ENCODE peak calls at places on chromosome 2, in four cellular contexts. One of them, this sample, is unnamed.

GRCh38 chr2:223598994-223599645 is 3.0 kb downstream of the SCG2 start:
- DNase-seq in GM23248: peak; percentile 75
- DNase-seq in mesendoderm: no peak
- DNase-seq in PC-3: peak; percentile 23
- DNase-seq in this sample: peak; percentile 78

GRCh38 chr2:168685619-168686453 is 116.6 kb upstream of the NOSTRIN start:
- DNase-seq in GM23248: no peak
- DNase-seq in mesendoderm: peak; percentile 42
- DNase-seq in PC-3: no peak
- DNase-seq in this sample: no peak

GRCh38 chr2:168348076-168348475 is 100.7 kb upstream of the STK39 start:
- DNase-seq in GM23248: peak; percentile 54
- DNase-seq in mesendoderm: peak; percentile 92
- DNase-seq in PC-3: peak; percentile 55
- DNase-seq in this sample: peak; percentile 59

GRCh38 chr2:188819781-188820180 is 154.4 kb upstream of the COL3A1 start:
- DNase-seq in GM23248: no peak
- DNase-seq in mesendoderm: peak; percentile 63
- DNase-seq in PC-3: no peak
- DNase-seq in this sample: no peak

GRCh38 chr2:233846387-233847247 is 7.7 kb downstream of the HJURP start:
- DNase-seq in GM23248: no peak
- DNase-seq in mesendoderm: no peak
- DNase-seq in PC-3: no peak
- DNase-seq in this sample: no peak

GRCh38 chr2:239114119-239114581 is 266.3 kb downstream of the TWIST2 start:
- DNase-seq in GM23248: peak; percentile 37
- DNase-seq in mesendoderm: peak; percentile 45
- DNase-seq in PC-3: peak; percentile 9
- DNase-seq in this sample: peak; percentile 10

GRCh38 chr2:9914384-9915065 is 37.0 kb upstream of the GRHL1 start:
- DNase-seq in GM23248: peak; percentile 68
- DNase-seq in mesendoderm: peak; percentile 57
- DNase-seq in PC-3: peak; percentile 92
- DNase-seq in this sample: peak; percentile 29

GRCh38 chr2:240411261-240412160 is 24.0 kb upstream of the GPC1 start:
- DNase-seq in GM23248: no peak
- DNase-seq in mesendoderm: no peak
- DNase-seq in PC-3: no peak
- DNase-seq in this sample: no peak

GRCh38 chr2:74951211-74951754 is 7.2 kb upstream of the POLE4 start:
- DNase-seq in GM23248: no peak
- DNase-seq in mesendoderm: no peak
- DNase-seq in PC-3: no peak
- DNase-seq in this sample: no peak

GRCh38 chr2:235467586-235467985 is 26.3 kb upstream of the AGAP1 start:
- DNase-seq in GM23248: peak; percentile 86
- DNase-seq in mesendoderm: no peak
- DNase-seq in PC-3: peak; percentile 78
- DNase-seq in this sample: peak; percentile 39

GRCh38 chr2:138846216-138846821 is 66.1 kb upstream of the NXPH2 start:
- DNase-seq in GM23248: peak; percentile 57
- DNase-seq in mesendoderm: peak; percentile 21
- DNase-seq in PC-3: peak; percentile 73
- DNase-seq in this sample: peak; percentile 53

GRCh38 chr2:31558401-31559295 is 22.1 kb downstream of the SRD5A2 start:
- DNase-seq in GM23248: peak; percentile 80
- DNase-seq in mesendoderm: no peak
- DNase-seq in PC-3: peak; percentile 82
- DNase-seq in this sample: peak; percentile 50

GRCh38 chr2:20561703-20562454 is 89.0 kb downstream of the HS1BP3 start:
- DNase-seq in GM23248: peak; percentile 91
- DNase-seq in mesendoderm: peak; percentile 74
- DNase-seq in PC-3: no peak
- DNase-seq in this sample: peak; percentile 65

GRCh38 chr2:155842103-155842502 is 490.4 kb downstream of the NR4A2 start:
- DNase-seq in GM23248: peak; percentile 4
- DNase-seq in mesendoderm: peak; percentile 53
- DNase-seq in PC-3: no peak
- DNase-seq in this sample: peak; percentile 87

GRCh38 chr2:65436169-65436824 is 3.9 kb upstream of the SPRED2 start:
- DNase-seq in GM23248: peak; percentile 97
- DNase-seq in mesendoderm: peak; percentile 87
- DNase-seq in PC-3: peak; percentile 85
- DNase-seq in this sample: peak; percentile 98

GRCh38 chr2:210477496-210477895 is 937 bp upstream of the LANCL1 start:
- DNase-seq in GM23248: peak; percentile 65
- DNase-seq in mesendoderm: peak; percentile 83
- DNase-seq in PC-3: peak; percentile 65
- DNase-seq in this sample: peak; percentile 48
- H3K4me3 ChIP-seq in GM23248: peak overlapping the region; percentile 93
- H3K4me3 ChIP-seq in mesendoderm: no peak overlapping the region
- H3K4me3 ChIP-seq in PC-3: peak overlapping the region; percentile 91
- H3K4me3 ChIP-seq in this sample: peak overlapping the region; percentile 94

GRCh38 chr2:108580079-108580478 is 45.8 kb downstream of the LIMS1 start:
- DNase-seq in GM23248: no peak
- DNase-seq in mesendoderm: no peak
- DNase-seq in PC-3: no peak
- DNase-seq in this sample: no peak
- H3K4me1 ChIP-seq in GM23248: peaks cover 19% of the 10 kb centered on the region
- H3K4me1 ChIP-seq in mesendoderm: peaks cover 2% of the 10 kb centered on the region
- H3K4me1 ChIP-seq in PC-3: peaks cover 28% of the 10 kb centered on the region
- H3K4me1 ChIP-seq in this sample: peaks cover 46% of the 10 kb centered on the region

DNA sequence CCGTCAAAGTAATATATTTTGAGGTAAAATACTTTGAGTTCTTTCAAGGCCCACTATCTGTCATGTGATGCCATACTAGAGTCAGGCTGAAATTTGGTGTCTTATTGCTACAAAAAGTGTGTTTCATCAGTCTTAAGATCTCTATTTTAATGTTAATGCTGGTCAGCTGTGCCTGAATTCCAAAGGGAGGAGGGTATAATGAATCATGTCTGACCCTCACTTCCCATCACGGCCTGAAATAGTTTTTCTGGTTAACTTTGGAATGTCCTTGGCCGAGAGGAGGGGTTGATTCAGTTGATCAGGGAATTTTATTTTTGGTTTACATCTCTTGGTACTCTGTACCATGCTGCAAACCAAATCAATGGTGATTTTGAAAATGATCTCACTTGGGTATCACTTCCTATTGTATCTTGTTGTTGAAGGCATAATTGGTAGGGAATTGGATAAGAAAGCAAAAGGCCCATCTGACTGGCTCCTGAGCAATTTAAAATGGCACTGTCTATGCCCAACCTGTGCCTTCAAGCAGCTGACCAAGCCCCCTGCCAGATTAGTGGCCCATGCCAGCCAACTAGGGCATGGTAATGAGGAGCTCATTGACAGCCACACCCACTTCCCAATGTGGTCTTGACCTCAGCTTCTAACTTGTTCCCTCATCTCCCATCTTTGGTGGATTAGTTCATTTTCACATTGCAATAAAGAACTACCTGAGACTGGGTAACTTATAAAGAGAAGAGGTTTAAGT is 6.1 kb upstream of the SLC35F5 start:
- DNase-seq in GM23248: peak; percentile 84
- DNase-seq in mesendoderm: peak; percentile 40
- DNase-seq in PC-3: peak; percentile 23
- DNase-seq in this sample: peak; percentile 87
- H3K9ac ChIP-seq in GM23248: peak overlapping the region; percentile 15
- H3K9ac ChIP-seq in mesendoderm: no peak overlapping the region
- H3K9ac ChIP-seq in PC-3: no peak overlapping the region
- H3K9ac ChIP-seq in this sample: peak overlapping the region; percentile 69

GRCh38 chr2:42978175-42978886 is 185.9 kb upstream of the HAAO start:
- DNase-seq in GM23248: no peak
- DNase-seq in mesendoderm: no peak
- DNase-seq in PC-3: no peak
- DNase-seq in this sample: no peak

GRCh38 chr2:42978887-42979415 is 186.6 kb upstream of the HAAO start:
- DNase-seq in GM23248: no peak
- DNase-seq in mesendoderm: no peak
- DNase-seq in PC-3: no peak
- DNase-seq in this sample: no peak

GRCh38 chr2:42976400-42976799 is 184.0 kb upstream of the HAAO start:
- DNase-seq in GM23248: no peak
- DNase-seq in mesendoderm: no peak
- DNase-seq in PC-3: no peak
- DNase-seq in this sample: no peak

GRCh38 chr2:42979416-42979869 is 187.1 kb upstream of the HAAO start:
- DNase-seq in GM23248: no peak
- DNase-seq in mesendoderm: peak; percentile 50
- DNase-seq in PC-3: peak; percentile 45
- DNase-seq in this sample: no peak

GRCh38 chr2:42977236-42978174 is 185.1 kb upstream of the HAAO start:
- DNase-seq in GM23248: no peak
- DNase-seq in mesendoderm: no peak
- DNase-seq in PC-3: no peak
- DNase-seq in this sample: no peak
- H3K4me3 ChIP-seq in GM23248: no peak overlapping the region
- H3K4me3 ChIP-seq in mesendoderm: no peak overlapping the region
- H3K4me3 ChIP-seq in PC-3: no peak overlapping the region
- H3K4me3 ChIP-seq in this sample: no peak overlapping the region

GRCh38 chr2:11465485-11466306 is at the start of gene E2F6:
- DNase-seq in GM23248: peak; percentile 95
- DNase-seq in mesendoderm: peak; percentile 96
- DNase-seq in PC-3: peak; percentile 97
- DNase-seq in this sample: peak; percentile 95
- H3K4me1 ChIP-seq in GM23248: peaks cover 18% of the 10 kb centered on the region
- H3K4me1 ChIP-seq in mesendoderm: peaks cover 3% of the 10 kb centered on the region
- H3K4me1 ChIP-seq in PC-3: peaks cover 38% of the 10 kb centered on the region
- H3K4me1 ChIP-seq in this sample: peaks cover 25% of the 10 kb centered on the region

GRCh38 chr2:179340678-179341077 is 76.0 kb upstream of the SESTD1 start:
- DNase-seq in GM23248: peak; percentile 65
- DNase-seq in mesendoderm: peak; percentile 44
- DNase-seq in PC-3: peak; percentile 56
- DNase-seq in this sample: peak; percentile 81
- H3K9ac ChIP-seq in GM23248: no peak overlapping the region
- H3K9ac ChIP-seq in mesendoderm: no peak overlapping the region
- H3K9ac ChIP-seq in PC-3: no peak overlapping the region
- H3K9ac ChIP-seq in this sample: peak overlapping the region; percentile 48

GRCh38 chr2:37371979-37372378 is 27.5 kb downstream of the QPCT start:
- DNase-seq in GM23248: no peak
- DNase-seq in mesendoderm: no peak
- DNase-seq in PC-3: no peak
- DNase-seq in this sample: no peak

GRCh38 chr2:37376421-37377186 is 32.2 kb downstream of the QPCT start:
- DNase-seq in GM23248: peak; percentile 97
- DNase-seq in mesendoderm: no peak
- DNase-seq in PC-3: peak; percentile 95
- DNase-seq in this sample: peak; percentile 86

GRCh38 chr2:37378411-37378810 is 34.0 kb downstream of the QPCT start:
- DNase-seq in GM23248: peak; percentile 81
- DNase-seq in mesendoderm: peak; percentile 61
- DNase-seq in PC-3: peak; percentile 85
- DNase-seq in this sample: peak; percentile 58

GRCh38 chr2:37377187-37377532 is 32.7 kb downstream of the QPCT start:
- DNase-seq in GM23248: peak; percentile 83
- DNase-seq in mesendoderm: no peak
- DNase-seq in PC-3: peak; percentile 66
- DNase-seq in this sample: peak; percentile 52

GRCh38 chr2:37375721-37376399 is 31.4 kb downstream of the QPCT start:
- DNase-seq in GM23248: peak; percentile 38
- DNase-seq in mesendoderm: no peak
- DNase-seq in PC-3: no peak
- DNase-seq in this sample: no peak
- H3K4me3 ChIP-seq in GM23248: peak overlapping the region; percentile 58
- H3K4me3 ChIP-seq in mesendoderm: no peak overlapping the region
- H3K4me3 ChIP-seq in PC-3: peak overlapping the region; percentile 36
- H3K4me3 ChIP-seq in this sample: peak overlapping the region; percentile 63

GRCh38 chr2:33489835-33490431 is 13.5 kb downstream of the RASGRP3 start:
- DNase-seq in GM23248: no peak
- DNase-seq in mesendoderm: no peak
- DNase-seq in PC-3: no peak
- DNase-seq in this sample: no peak
- H3K4me1 ChIP-seq in GM23248: peaks cover 9% of the 10 kb centered on the region
- H3K4me1 ChIP-seq in mesendoderm: no peaks in the 10 kb centered on the region
- H3K4me1 ChIP-seq in PC-3: peaks cover 13% of the 10 kb centered on the region
- H3K4me1 ChIP-seq in this sample: no peaks in the 10 kb centered on the region

This sample was measured in adipocyte.